ENCODE peak calls at places on chromosomes 4 and X, in nine cellular contexts. A, P, S, U, C, B, Q, F and D are unnamed samples.

GRCh38 chr4:3404546-3404945 is 37.2 kb upstream of the HGFAC start:
- DNase-seq in A (no peak), P (no peak), S (no peak), U (no peak), C (no peak), B (no peak), Q (no peak), F (no peak), D (no peak)

GRCh38 chrX:108699368-108699767 is 37.0 kb downstream of the IRS4 start:
- DNase-seq in A (peak; percentile 54), P (peak; percentile 35), S (peak; percentile 30), U (peak; percentile 55), C (peak; percentile 19), B (peak; percentile 7), Q (peak; percentile 58), F (peak; percentile 14), D (peak; percentile 77)

GRCh38 chr4:40264497-40264896 is 67.7 kb downstream of the RHOH start:
- DNase-seq in A (peak; percentile 81), P (peak; percentile 79), S (peak; percentile 37), U (peak; percentile 73), C (peak; percentile 46), B (no peak), Q (no peak), F (peak; percentile 69), D (no peak)

GRCh38 chr4:155208258-155209054 is at the start of gene NPY2R:
- DNase-seq in A (peak; percentile 57), P (no peak), S (peak; percentile 28), U (no peak), C (no peak), B (no peak), Q (no peak), F (no peak), D (no peak)

GRCh38 chrX:64394874-64395567 is at the start of gene MTMR8:
- DNase-seq in A (peak; percentile 88), P (peak; percentile 33), S (peak; percentile 82), U (peak; percentile 12), C (peak; percentile 62), B (peak; percentile 85), Q (peak; percentile 66), F (no peak), D (peak; percentile 91)

GRCh38 chr4:188132232-188132631 is 7.0 kb upstream of the TRIML1 start:
- DNase-seq in A (no peak), P (no peak), S (no peak), U (no peak), C (no peak), B (no peak), Q (no peak), F (no peak), D (no peak)

GRCh38 chrX:54358424-54359211 is 772 bp upstream of the WNK3 start:
- DNase-seq in A (peak; percentile 92), P (peak; percentile 74), S (peak; percentile 84), U (peak; percentile 35), C (peak; percentile 4), B (no peak), Q (no peak), F (peak; percentile 41), D (no peak)

GRCh38 chrX:48617542-48618340 is 20.4 kb downstream of the WDR13 start:
- DNase-seq in A (peak; percentile 62), P (no peak), S (no peak), U (peak; percentile 33), C (no peak), B (no peak), Q (no peak), F (no peak), D (no peak)

GRCh38 chr4:186458050-186458449 is 97.3 kb downstream of the MTNR1A start:
- DNase-seq in A (no peak), P (no peak), S (no peak), U (no peak), C (no peak), B (no peak), Q (no peak), F (no peak), D (no peak)

GRCh38 chrX:40392599-40392998 is 188.2 kb upstream of the ATP6AP2 start:
- DNase-seq in A (peak; percentile 45), P (no peak), S (no peak), U (no peak), C (no peak), B (no peak), Q (no peak), F (no peak), D (no peak)

GRCh38 chr4:118758293-118758692 is 73.1 kb downstream of the METTL14 start:
- DNase-seq in A (no peak), P (peak; percentile 95), S (no peak), U (no peak), C (no peak), B (peak; percentile 32), Q (no peak), F (peak; percentile 85), D (peak; percentile 84)
- H3K4me2 ChIP-seq in A (no peak overlapping the region), P (peak overlapping the region; percentile 42), S (peak overlapping the region; percentile 15), U (no peak overlapping the region), C (peak overlapping the region; percentile 49), B (peak overlapping the region; percentile 97), Q (no peak overlapping the region), F (no peak overlapping the region), D (peak overlapping the region; percentile 82)

GRCh38 chr4:184066584-184067300 is 150.9 kb downstream of the ENPP6 start:
- DNase-seq in A (no peak), P (peak; percentile 6), S (peak; percentile 24), U (no peak), C (no peak), B (no peak), Q (no peak), F (no peak), D (no peak)
- H3K4me2 ChIP-seq in A (no peak overlapping the region), P (no peak overlapping the region), S (peak overlapping the region; percentile 36), U (no peak overlapping the region), C (no peak overlapping the region), B (no peak overlapping the region), Q (no peak overlapping the region), F (no peak overlapping the region), D (no peak overlapping the region)

GRCh38 chr4:150018257-150018656 is 60.0 kb upstream of the DCLK2 start:
- DNase-seq in A (no peak), P (no peak), S (no peak), U (no peak), C (no peak), B (no peak), Q (no peak), F (no peak), D (no peak)
- H3K4me2 ChIP-seq in A (no peak overlapping the region), P (no peak overlapping the region), S (no peak overlapping the region), U (no peak overlapping the region), C (no peak overlapping the region), B (no peak overlapping the region), Q (no peak overlapping the region), F (no peak overlapping the region), D (no peak overlapping the region)

GRCh38 chrX:1535241-1536041 is 1.5 kb downstream of the P2RY8 start:
- DNase-seq in A (no peak), P (no peak), S (no peak), U (no peak), C (no peak), B (peak; percentile 80), Q (peak; percentile 50), F (no peak), D (peak; percentile 82)
- H3K4me2 ChIP-seq in A (no peak overlapping the region), P (no peak overlapping the region), S (no peak overlapping the region), U (no peak overlapping the region), C (no peak overlapping the region), B (peak overlapping the region; percentile 90), Q (peak overlapping the region; percentile 69), F (no peak overlapping the region), D (peak overlapping the region; percentile 93)

GRCh38 chrX:33126469-33126868 is 84.9 kb downstream of the DMD start:
- DNase-seq in A (no peak), P (no peak), S (no peak), U (no peak), C (no peak), B (peak; percentile 14), Q (no peak), F (no peak), D (no peak)
- H3K4me2 ChIP-seq in A (no peak overlapping the region), P (no peak overlapping the region), S (peak overlapping the region; percentile 3), U (no peak overlapping the region), C (no peak overlapping the region), B (peak overlapping the region; percentile 70), Q (no peak overlapping the region), F (no peak overlapping the region), D (no peak overlapping the region)

GRCh38 chrX:140034916-140035315 is 69.6 kb upstream of the CXorf66 start:
- DNase-seq in A (peak; percentile 8), P (no peak), S (no peak), U (peak; percentile 20), C (no peak), B (peak; percentile 0), Q (peak; percentile 33), F (no peak), D (peak; percentile 44)
- H3K4me2 ChIP-seq in A (no peak overlapping the region), P (no peak overlapping the region), S (no peak overlapping the region), U (no peak overlapping the region), C (no peak overlapping the region), B (no peak overlapping the region), Q (no peak overlapping the region), F (no peak overlapping the region), D (no peak overlapping the region)

DNA sequence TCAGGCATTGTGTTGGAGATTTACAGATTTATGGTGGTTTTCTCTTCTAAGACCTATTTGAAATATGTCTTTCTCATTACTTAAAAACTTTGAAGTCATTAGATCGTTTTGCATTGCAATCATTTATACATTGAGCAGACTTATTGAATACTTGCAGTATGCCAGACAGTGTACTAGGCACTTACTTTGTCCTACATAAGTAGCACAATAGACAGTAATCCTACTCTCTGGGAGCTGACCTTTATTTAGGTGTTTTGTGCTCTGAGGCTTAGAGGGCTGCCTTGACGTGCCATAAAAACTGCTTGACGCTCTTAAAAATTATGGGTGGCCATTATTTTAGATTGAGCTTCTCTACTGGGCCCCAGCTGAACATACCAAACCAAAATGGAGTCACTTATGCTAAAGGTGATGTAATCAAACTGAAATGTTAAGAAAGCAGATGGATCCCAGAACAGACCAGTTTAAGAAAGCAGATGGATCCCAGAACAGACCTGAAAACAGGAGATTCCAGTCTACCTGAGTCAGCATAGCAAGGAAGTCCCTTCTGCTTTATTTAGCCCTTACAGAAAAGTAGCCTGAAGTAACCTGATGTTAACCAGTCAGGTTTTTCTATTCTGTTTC is 42.4 kb downstream of the PTTG2 start:
- DNase-seq in A (peak; percentile 94), P (no peak), S (no peak), U (peak; percentile 2), C (peak; percentile 55), B (no peak), Q (no peak), F (peak; percentile 47), D (no peak)
- H3K4me2 ChIP-seq in A (no peak overlapping the region), P (no peak overlapping the region), S (no peak overlapping the region), U (no peak overlapping the region), C (no peak overlapping the region), B (peak overlapping the region; percentile 45), Q (no peak overlapping the region), F (no peak overlapping the region), D (no peak overlapping the region)

GRCh38 chrX:154748712-154749339 is 2.1 kb downstream of the GAB3 start:
- DNase-seq in A (peak; percentile 60), P (peak; percentile 61), S (peak; percentile 52), U (peak; percentile 61), C (peak; percentile 45), B (peak; percentile 38), Q (peak; percentile 62), F (peak; percentile 50), D (peak; percentile 90)
- H3K4me2 ChIP-seq in A (no peak overlapping the region), P (no peak overlapping the region), S (no peak overlapping the region), U (no peak overlapping the region), C (no peak overlapping the region), B (no peak overlapping the region), Q (peak overlapping the region; percentile 1), F (peak overlapping the region; percentile 39), D (no peak overlapping the region)